ENCODE peak calls at places on chromosome 4, in ten cellular contexts. One of them, this sample, is unnamed.
A peak's percentile ranks its signal among the peaks of the same experiment; 100 is the strongest.

GRCh38 chr4:94757192-94758140 is at the start of gene BMPR1B:
- DNase-seq in small intestine: peak; percentile 9
- DNase-seq in CD4-positive, alpha-beta T cell: no peak
- DNase-seq in astrocyte of the hippocampus: peak; percentile 87
- DNase-seq in DMS153: no peak
- DNase-seq in cardiac fibroblast: peak; percentile 69
- DNase-seq in NCI-H774: no peak
- DNase-seq in AG08396: peak; percentile 70
- DNase-seq in Daoy: peak; percentile 53
- DNase-seq in activated CD4-positive, alpha-beta T cell treated with anti-CD3 and anti-CD28 coated beads, Interleukin-2, amount 10 ng/mL, durations not matched to agents 7 days and 5 days: no peak
- DNase-seq in this sample: peak; percentile 76

GRCh38 chr4:120731561-120731960 is 191.0 kb downstream of the PRDM5 start:
- DNase-seq in NCI-H774: no peak
- DNase-seq in Daoy: peak; percentile 5
- DNase-seq in activated CD4-positive, alpha-beta T cell treated with anti-CD3 and anti-CD28 coated beads, Interleukin-2, amount 10 ng/mL, durations not matched to agents 7 days and 5 days: no peak
- DNase-seq in CD4-positive, alpha-beta T cell: no peak
- DNase-seq in astrocyte of the hippocampus: peak; percentile 64
- DNase-seq in small intestine: no peak
- DNase-seq in AG08396: peak; percentile 20
- DNase-seq in DMS153: no peak
- DNase-seq in cardiac fibroblast: peak; percentile 13
- DNase-seq in this sample: no peak

GRCh38 chr4:122857160-122857559 is 30.5 kb downstream of the FGF2 start:
- DNase-seq in CD4-positive, alpha-beta T cell: no peak
- DNase-seq in activated CD4-positive, alpha-beta T cell treated with anti-CD3 and anti-CD28 coated beads, Interleukin-2, amount 10 ng/mL, durations not matched to agents 7 days and 5 days: no peak
- DNase-seq in astrocyte of the hippocampus: no peak
- DNase-seq in Daoy: no peak
- DNase-seq in NCI-H774: no peak
- DNase-seq in cardiac fibroblast: no peak
- DNase-seq in DMS153: no peak
- DNase-seq in small intestine: no peak
- DNase-seq in AG08396: no peak
- DNase-seq in this sample: no peak

GRCh38 chr4:82525287-82525898 is 36.4 kb downstream of the TMEM150C start:
- DNase-seq in CD4-positive, alpha-beta T cell: no peak
- DNase-seq in astrocyte of the hippocampus: no peak
- DNase-seq in NCI-H774: no peak
- DNase-seq in cardiac fibroblast: no peak
- DNase-seq in Daoy: peak; percentile 9
- DNase-seq in small intestine: no peak
- DNase-seq in activated CD4-positive, alpha-beta T cell treated with anti-CD3 and anti-CD28 coated beads, Interleukin-2, amount 10 ng/mL, durations not matched to agents 7 days and 5 days: no peak
- DNase-seq in AG08396: no peak
- DNase-seq in DMS153: no peak
- DNase-seq in this sample: no peak

GRCh38 chr4:158327525-158327924 is 117.2 kb downstream of the TMEM144 start:
- DNase-seq in AG08396: no peak
- DNase-seq in activated CD4-positive, alpha-beta T cell treated with anti-CD3 and anti-CD28 coated beads, Interleukin-2, amount 10 ng/mL, durations not matched to agents 7 days and 5 days: no peak
- DNase-seq in NCI-H774: no peak
- DNase-seq in cardiac fibroblast: no peak
- DNase-seq in small intestine: peak; percentile 91
- DNase-seq in Daoy: peak; percentile 12
- DNase-seq in DMS153: no peak
- DNase-seq in astrocyte of the hippocampus: no peak
- DNase-seq in CD4-positive, alpha-beta T cell: no peak
- DNase-seq in this sample: no peak

GRCh38 chr4:61805979-61806378 is 605.9 kb downstream of the ADGRL3 start:
- DNase-seq in AG08396: no peak
- DNase-seq in Daoy: peak; percentile 8
- DNase-seq in small intestine: no peak
- DNase-seq in NCI-H774: no peak
- DNase-seq in activated CD4-positive, alpha-beta T cell treated with anti-CD3 and anti-CD28 coated beads, Interleukin-2, amount 10 ng/mL, durations not matched to agents 7 days and 5 days: no peak
- DNase-seq in astrocyte of the hippocampus: no peak
- DNase-seq in CD4-positive, alpha-beta T cell: no peak
- DNase-seq in DMS153: no peak
- DNase-seq in cardiac fibroblast: peak; percentile 15
- DNase-seq in this sample: peak; percentile 42

GRCh38 chr4:123811763-123812390 is 415.3 kb downstream of the SPRY1 start:
- DNase-seq in Daoy: no peak
- DNase-seq in activated CD4-positive, alpha-beta T cell treated with anti-CD3 and anti-CD28 coated beads, Interleukin-2, amount 10 ng/mL, durations not matched to agents 7 days and 5 days: no peak
- DNase-seq in astrocyte of the hippocampus: no peak
- DNase-seq in CD4-positive, alpha-beta T cell: no peak
- DNase-seq in NCI-H774: peak; percentile 0
- DNase-seq in AG08396: no peak
- DNase-seq in DMS153: peak; percentile 60
- DNase-seq in small intestine: no peak
- DNase-seq in cardiac fibroblast: no peak
- DNase-seq in this sample: no peak

GRCh38 chr4:63563288-63564014 is 845.8 kb downstream of the TECRL start:
- DNase-seq in astrocyte of the hippocampus: no peak
- DNase-seq in NCI-H774: no peak
- DNase-seq in activated CD4-positive, alpha-beta T cell treated with anti-CD3 and anti-CD28 coated beads, Interleukin-2, amount 10 ng/mL, durations not matched to agents 7 days and 5 days: no peak
- DNase-seq in small intestine: no peak
- DNase-seq in cardiac fibroblast: no peak
- DNase-seq in AG08396: no peak
- DNase-seq in DMS153: peak; percentile 6
- DNase-seq in CD4-positive, alpha-beta T cell: no peak
- DNase-seq in Daoy: no peak
- DNase-seq in this sample: no peak

GRCh38 chr4:19386786-19387185 is 864.9 kb upstream of the SLIT2 start:
- DNase-seq in cardiac fibroblast: peak; percentile 13
- DNase-seq in astrocyte of the hippocampus: peak; percentile 49
- DNase-seq in NCI-H774: no peak
- DNase-seq in Daoy: no peak
- DNase-seq in AG08396: no peak
- DNase-seq in DMS153: no peak
- DNase-seq in small intestine: no peak
- DNase-seq in activated CD4-positive, alpha-beta T cell treated with anti-CD3 and anti-CD28 coated beads, Interleukin-2, amount 10 ng/mL, durations not matched to agents 7 days and 5 days: no peak
- DNase-seq in CD4-positive, alpha-beta T cell: no peak
- DNase-seq in this sample: no peak

GRCh38 chr4:11073621-11074051 is 355.1 kb downstream of the HS3ST1 start:
- DNase-seq in astrocyte of the hippocampus: peak; percentile 95
- DNase-seq in CD4-positive, alpha-beta T cell: no peak
- DNase-seq in AG08396: no peak
- DNase-seq in small intestine: peak; percentile 15
- DNase-seq in Daoy: peak; percentile 21
- DNase-seq in cardiac fibroblast: peak; percentile 65
- DNase-seq in activated CD4-positive, alpha-beta T cell treated with anti-CD3 and anti-CD28 coated beads, Interleukin-2, amount 10 ng/mL, durations not matched to agents 7 days and 5 days: no peak
- DNase-seq in NCI-H774: no peak
- DNase-seq in DMS153: no peak
- DNase-seq in this sample: peak; percentile 96

GRCh38 chr4:124874172-124874450 is 161.6 kb upstream of the ANKRD50 start:
- DNase-seq in DMS153: no peak
- DNase-seq in astrocyte of the hippocampus: no peak
- DNase-seq in NCI-H774: no peak
- DNase-seq in cardiac fibroblast: no peak
- DNase-seq in AG08396: no peak
- DNase-seq in small intestine: no peak
- DNase-seq in Daoy: no peak
- DNase-seq in CD4-positive, alpha-beta T cell: no peak
- DNase-seq in activated CD4-positive, alpha-beta T cell treated with anti-CD3 and anti-CD28 coated beads, Interleukin-2, amount 10 ng/mL, durations not matched to agents 7 days and 5 days: no peak
- DNase-seq in this sample: no peak

GRCh38 chr4:173517781-173518371 is 12.2 kb downstream of the HAND2 start:
- DNase-seq in small intestine: peak; percentile 35
- DNase-seq in activated CD4-positive, alpha-beta T cell treated with anti-CD3 and anti-CD28 coated beads, Interleukin-2, amount 10 ng/mL, durations not matched to agents 7 days and 5 days: no peak
- DNase-seq in astrocyte of the hippocampus: no peak
- DNase-seq in Daoy: no peak
- DNase-seq in cardiac fibroblast: peak; percentile 52
- DNase-seq in NCI-H774: no peak
- DNase-seq in CD4-positive, alpha-beta T cell: no peak
- DNase-seq in AG08396: no peak
- DNase-seq in DMS153: no peak
- DNase-seq in this sample: no peak

GRCh38 chr4:22733816-22734215 is 41.1 kb downstream of the GBA3 start:
- DNase-seq in astrocyte of the hippocampus: no peak
- DNase-seq in Daoy: no peak
- DNase-seq in activated CD4-positive, alpha-beta T cell treated with anti-CD3 and anti-CD28 coated beads, Interleukin-2, amount 10 ng/mL, durations not matched to agents 7 days and 5 days: no peak
- DNase-seq in small intestine: no peak
- DNase-seq in CD4-positive, alpha-beta T cell: no peak
- DNase-seq in NCI-H774: no peak
- DNase-seq in cardiac fibroblast: no peak
- DNase-seq in AG08396: no peak
- DNase-seq in DMS153: no peak
- DNase-seq in this sample: no peak

GRCh38 chr4:150600821-150601445 is 19.0 kb downstream of the MAB21L2 start:
- DNase-seq in cardiac fibroblast: no peak
- DNase-seq in CD4-positive, alpha-beta T cell: no peak
- DNase-seq in small intestine: no peak
- DNase-seq in AG08396: no peak
- DNase-seq in astrocyte of the hippocampus: no peak
- DNase-seq in NCI-H774: no peak
- DNase-seq in Daoy: no peak
- DNase-seq in activated CD4-positive, alpha-beta T cell treated with anti-CD3 and anti-CD28 coated beads, Interleukin-2, amount 10 ng/mL, durations not matched to agents 7 days and 5 days: no peak
- DNase-seq in DMS153: no peak
- DNase-seq in this sample: no peak

GRCh38 chr4:143406523-143406922 is 69.8 kb downstream of the GAB1 start:
- DNase-seq in AG08396: peak; percentile 13
- DNase-seq in DMS153: no peak
- DNase-seq in astrocyte of the hippocampus: peak; percentile 74
- DNase-seq in CD4-positive, alpha-beta T cell: no peak
- DNase-seq in cardiac fibroblast: peak; percentile 80
- DNase-seq in Daoy: peak; percentile 8
- DNase-seq in small intestine: no peak
- DNase-seq in activated CD4-positive, alpha-beta T cell treated with anti-CD3 and anti-CD28 coated beads, Interleukin-2, amount 10 ng/mL, durations not matched to agents 7 days and 5 days: no peak
- DNase-seq in NCI-H774: no peak
- DNase-seq in this sample: peak; percentile 69

GRCh38 chr4:73523126-73523525 is 41.6 kb downstream of the AFM start:
- DNase-seq in DMS153: no peak
- DNase-seq in Daoy: no peak
- DNase-seq in AG08396: no peak
- DNase-seq in activated CD4-positive, alpha-beta T cell treated with anti-CD3 and anti-CD28 coated beads, Interleukin-2, amount 10 ng/mL, durations not matched to agents 7 days and 5 days: no peak
- DNase-seq in NCI-H774: no peak
- DNase-seq in CD4-positive, alpha-beta T cell: no peak
- DNase-seq in cardiac fibroblast: peak; percentile 10
- DNase-seq in small intestine: no peak
- DNase-seq in astrocyte of the hippocampus: no peak
- DNase-seq in this sample: no peak

GRCh38 chr4:3752022-3752421 is 14.2 kb upstream of the ADRA2C start:
- DNase-seq in AG08396: no peak
- DNase-seq in DMS153: no peak
- DNase-seq in NCI-H774: no peak
- DNase-seq in cardiac fibroblast: no peak
- DNase-seq in small intestine: no peak
- DNase-seq in astrocyte of the hippocampus: no peak
- DNase-seq in CD4-positive, alpha-beta T cell: no peak
- DNase-seq in Daoy: no peak
- DNase-seq in activated CD4-positive, alpha-beta T cell treated with anti-CD3 and anti-CD28 coated beads, Interleukin-2, amount 10 ng/mL, durations not matched to agents 7 days and 5 days: no peak
- DNase-seq in this sample: no peak

GRCh38 chr4:7424553-7425111 is 10.1 kb downstream of the PSAPL1 start:
- DNase-seq in AG08396: no peak
- DNase-seq in NCI-H774: no peak
- DNase-seq in small intestine: no peak
- DNase-seq in Daoy: no peak
- DNase-seq in activated CD4-positive, alpha-beta T cell treated with anti-CD3 and anti-CD28 coated beads, Interleukin-2, amount 10 ng/mL, durations not matched to agents 7 days and 5 days: no peak
- DNase-seq in DMS153: no peak
- DNase-seq in CD4-positive, alpha-beta T cell: no peak
- DNase-seq in cardiac fibroblast: no peak
- DNase-seq in astrocyte of the hippocampus: no peak
- DNase-seq in this sample: no peak

GRCh38 chr4:14404730-14405129 is 597.6 kb upstream of the CPEB2 start:
- DNase-seq in DMS153: no peak
- DNase-seq in cardiac fibroblast: peak; percentile 31
- DNase-seq in small intestine: no peak
- DNase-seq in activated CD4-positive, alpha-beta T cell treated with anti-CD3 and anti-CD28 coated beads, Interleukin-2, amount 10 ng/mL, durations not matched to agents 7 days and 5 days: no peak
- DNase-seq in Daoy: no peak
- DNase-seq in AG08396: peak; percentile 4
- DNase-seq in astrocyte of the hippocampus: no peak
- DNase-seq in CD4-positive, alpha-beta T cell: no peak
- DNase-seq in NCI-H774: no peak
- DNase-seq in this sample: no peak

GRCh38 chr4:1714303-1715001 is 2.3 kb upstream of the SLBP start:
- DNase-seq in activated CD4-positive, alpha-beta T cell treated with anti-CD3 and anti-CD28 coated beads, Interleukin-2, amount 10 ng/mL, durations not matched to agents 7 days and 5 days: no peak
- DNase-seq in small intestine: no peak
- DNase-seq in NCI-H774: no peak
- DNase-seq in astrocyte of the hippocampus: peak; percentile 77
- DNase-seq in CD4-positive, alpha-beta T cell: no peak
- DNase-seq in Daoy: no peak
- DNase-seq in cardiac fibroblast: peak; percentile 17
- DNase-seq in AG08396: no peak
- DNase-seq in DMS153: no peak
- DNase-seq in this sample: no peak

GRCh38 chr4:38867478-38868054 is at the start of gene FAM114A1:
- DNase-seq in cardiac fibroblast: peak; percentile 78
- DNase-seq in NCI-H774: peak; percentile 85
- DNase-seq in DMS153: no peak
- DNase-seq in small intestine: peak; percentile 84
- DNase-seq in astrocyte of the hippocampus: peak; percentile 96
- DNase-seq in activated CD4-positive, alpha-beta T cell treated with anti-CD3 and anti-CD28 coated beads, Interleukin-2, amount 10 ng/mL, durations not matched to agents 7 days and 5 days: no peak
- DNase-seq in CD4-positive, alpha-beta T cell: no peak
- DNase-seq in Daoy: peak; percentile 87
- DNase-seq in AG08396: peak; percentile 97
- DNase-seq in this sample: peak; percentile 78

This sample was measured in astrocyte of the spinal cord.